ENCODE peak calls at places on chromosomes 6 and 20, in nine cellular contexts. C is spleen; A is lung; R is dorsolateral prefrontal cortex; Y is cardiac muscle cell; G is tibial artery; J is CD8-positive, alpha-beta T cell; V is A549; K is adrenal gland. L is an unnamed sample.

GRCh38 chr6:159998543-159998942 is 29.7 kb downstream of the IGF2R start:
- DNase-seq in C (no peak), A (no peak), R (no peak), Y (no peak), G (no peak), J (no peak), V (no peak), K (no peak), L (no peak)

GRCh38 chr20:5863040-5863811 is 87.1 kb downstream of the TRMT6 start:
- DNase-seq in C (peak; percentile 76), A (no peak), R (no peak), Y (no peak), G (no peak), J (no peak), V (no peak), K (peak; percentile 85), L (peak; percentile 64)

GRCh38 chr20:32386091-32386490 is 28.0 kb downstream of the ASXL1 start:
- DNase-seq in C (no peak), A (no peak), R (no peak), Y (no peak), G (no peak), J (no peak), V (no peak), K (no peak), L (no peak)

GRCh38 chr6:106866875-106867658 is 107.5 kb downstream of the CD24 start:
- DNase-seq in C (no peak), A (no peak), R (no peak), Y (no peak), G (no peak), J (no peak), V (no peak), K (no peak), L (no peak)

GRCh38 chr6:130406935-130407532 is 41.2 kb downstream of the TMEM200A start:
- DNase-seq in C (no peak), A (no peak), R (no peak), Y (no peak), G (no peak), J (no peak), V (no peak), K (no peak), L (peak; percentile 32)

GRCh38 chr6:40897390-40898003 is 141.5 kb downstream of the UNC5CL start:
- DNase-seq in C (no peak), A (no peak), R (no peak), Y (no peak), G (no peak), J (no peak), V (no peak), K (no peak), L (no peak)

GRCh38 chr6:20476501-20477043 is 57.7 kb upstream of the CDKAL1 start:
- DNase-seq in C (no peak), A (no peak), R (no peak), Y (no peak), G (no peak), J (no peak), V (no peak), K (no peak), L (no peak)

GRCh38 chr6:138404666-138405337 is 779 bp downstream of the HEBP2 start:
- DNase-seq in C (peak; percentile 90), A (no peak), R (no peak), Y (peak; percentile 19), G (no peak), J (peak; percentile 7), V (no peak), K (peak; percentile 46), L (no peak)

GRCh38 chr20:35290887-35291417 is 1.3 kb downstream of the FAM83C start:
- DNase-seq in C (no peak), A (no peak), R (no peak), Y (no peak), G (no peak), J (no peak), V (no peak), K (no peak), L (no peak)

GRCh38 chr6:145822432-145822831 is 7.8 kb upstream of the FBXO30 start:
- DNase-seq in C (no peak), A (no peak), R (no peak), Y (no peak), G (no peak), J (no peak), V (no peak), K (no peak), L (no peak)

GRCh38 chr6:146543211-146543939 is at the start of gene RAB32:
- DNase-seq in C (peak; percentile 98), A (peak; percentile 94), R (peak; percentile 89), Y (peak; percentile 95), G (peak; percentile 94), J (no peak), V (peak; percentile 90), K (peak; percentile 94), L (peak; percentile 97)

GRCh38 chr6:84762220-84762940 is 2.0 kb downstream of the TBX18 start:
- DNase-seq in C (no peak), A (no peak), R (no peak), Y (peak; percentile 52), G (peak; percentile 48), J (no peak), V (peak; percentile 68), K (no peak), L (peak; percentile 76)

GRCh38 chr6:24719125-24719931 is at the start of gene C6orf62:
- DNase-seq in C (peak; percentile 84), A (peak; percentile 54), R (no peak), Y (peak; percentile 36), G (peak; percentile 32), J (peak; percentile 17), V (no peak), K (no peak), L (peak; percentile 58)

GRCh38 chr20:3887870-3888614 is 1.1 kb upstream of the PANK2 start:
- DNase-seq in C (no peak), A (no peak), R (no peak), Y (no peak), G (peak; percentile 25), J (no peak), V (peak; percentile 42), K (peak; percentile 32), L (peak; percentile 66)

GRCh38 chr6:56816393-56816792 is 138.5 kb upstream of the BEND6 start:
- DNase-seq in C (no peak), A (no peak), R (no peak), Y (no peak), G (no peak), J (no peak), V (no peak), K (no peak), L (no peak)

GRCh38 chr6:169723200-169723909 is 945 bp downstream of the PHF10 start:
- DNase-seq in C (peak; percentile 94), A (peak; percentile 70), R (peak; percentile 80), Y (peak; percentile 87), G (peak; percentile 69), J (peak; percentile 60), V (peak; percentile 66), K (peak; percentile 91), L (peak; percentile 43)

GRCh38 chr20:10476319-10476724 is 41.2 kb downstream of the SLX4IP start:
- DNase-seq in C (no peak), A (no peak), R (no peak), Y (no peak), G (peak; percentile 37), J (no peak), V (no peak), K (no peak), L (peak; percentile 37)

GRCh38 chr6:93677297-93677965 is 258.1 kb upstream of the EPHA7 start:
- DNase-seq in C (no peak), A (no peak), R (no peak), Y (no peak), G (no peak), J (no peak), V (no peak), K (no peak), L (peak; percentile 5)

GRCh38 chr20:62464990-62465389 is 10.8 kb downstream of the GATA5 start:
- DNase-seq in C (no peak), A (no peak), R (no peak), Y (no peak), G (no peak), J (no peak), V (no peak), K (no peak), L (no peak)
- H3K4me3 ChIP-seq in C (no peak overlapping the region), A (no peak overlapping the region), R (no peak overlapping the region), Y (no peak overlapping the region), G (no peak overlapping the region), J (no peak overlapping the region), V (no peak overlapping the region), K (no peak overlapping the region), L (no peak overlapping the region)

GRCh38 chr6:32969685-32970412 is 1.5 kb downstream of the BRD2 start:
- DNase-seq in C (peak; percentile 92), A (peak; percentile 81), R (peak; percentile 74), Y (peak; percentile 79), G (peak; percentile 79), J (peak; percentile 56), V (peak; percentile 91), K (peak; percentile 84), L (peak; percentile 99)
- TF ChIP-seq CTCF in C (peak; percentile 72), A (no peak), R (peak; percentile 56), Y (peak; percentile 23), G (peak; percentile 64), J (no peak), V (no peak), K (peak; percentile 55), L (no peak)

DNA sequence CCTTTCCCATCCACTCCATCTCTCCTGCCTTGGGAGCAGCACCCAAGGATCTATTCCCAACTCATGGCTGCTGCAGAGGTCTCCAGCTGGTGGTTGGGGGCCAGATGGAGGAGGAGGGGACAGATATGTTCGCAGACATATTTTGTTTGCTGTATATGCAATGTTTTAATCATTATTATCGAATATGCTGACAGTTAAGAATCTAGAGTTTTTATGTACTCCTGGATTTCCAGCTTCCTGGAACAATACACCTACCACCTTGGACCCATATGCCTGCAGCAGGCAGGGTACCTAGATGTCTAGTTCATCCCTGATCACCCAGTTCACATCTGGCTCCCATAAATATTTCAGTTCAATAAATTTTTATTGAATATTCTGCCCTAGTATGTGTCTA is 9.0 kb downstream of the FAM110A start:
- DNase-seq in C (no peak), A (no peak), R (no peak), Y (no peak), G (no peak), J (no peak), V (no peak), K (no peak), L (no peak)
- H3K4me3 ChIP-seq in C (peak overlapping the region; percentile 68), A (no peak overlapping the region), R (no peak overlapping the region), Y (peak overlapping the region; percentile 47), G (no peak overlapping the region), J (no peak overlapping the region), V (no peak overlapping the region), K (no peak overlapping the region), L (no peak overlapping the region)

GRCh38 chr6:117480651-117481050 is 1.8 kb upstream of the DCBLD1 start:
- DNase-seq in C (no peak), A (no peak), R (no peak), Y (no peak), G (no peak), J (no peak), V (no peak), K (no peak), L (no peak)

GRCh38 chr6:117478853-117479231 is 3.6 kb upstream of the DCBLD1 start:
- DNase-seq in C (no peak), A (no peak), R (no peak), Y (no peak), G (no peak), J (no peak), V (no peak), K (no peak), L (no peak)

GRCh38 chr6:117481926-117482239 is 591 bp upstream of the DCBLD1 start:
- DNase-seq in C (no peak), A (no peak), R (no peak), Y (peak; percentile 2), G (no peak), J (no peak), V (no peak), K (no peak), L (no peak)

GRCh38 chr6:117481278-117481925 is 1.1 kb upstream of the DCBLD1 start:
- DNase-seq in C (peak; percentile 75), A (no peak), R (no peak), Y (peak; percentile 6), G (no peak), J (no peak), V (no peak), K (no peak), L (no peak)

GRCh38 chr6:117477988-117478852 is 4.3 kb upstream of the DCBLD1 start:
- DNase-seq in C (no peak), A (no peak), R (no peak), Y (peak; percentile 27), G (no peak), J (no peak), V (peak; percentile 43), K (peak; percentile 15), L (no peak)
- TF ChIP-seq CTCF in C (no peak), A (peak; percentile 14), R (peak; percentile 45), Y (no peak), G (no peak), J (no peak), V (peak; percentile 33), K (peak; percentile 25), L (no peak)